ENCODE peak calls at places on chromosomes 3 and 15, in six cellular contexts. One of them, this sample, is unnamed.

GRCh38 chr3:100257601-100258000 is 3.2 kb upstream of the TBC1D23 start:
- DNase-seq in endodermal cell: no peak
- DNase-seq in heart right ventricle: no peak
- DNase-seq in cardiac muscle cell: no peak
- DNase-seq in stomach: no peak
- DNase-seq in uterus: no peak
- DNase-seq in this sample: no peak

GRCh38 chr3:113746955-113747718 is at the start of gene ATP6V1A:
- DNase-seq in stomach: peak
- DNase-seq in uterus: peak
- DNase-seq in heart right ventricle: peak
- DNase-seq in endodermal cell: peak
- DNase-seq in cardiac muscle cell: peak
- DNase-seq in this sample: no peak

GRCh38 chr3:187713504-187713903 is 11.1 kb upstream of the RTP2 start:
- DNase-seq in endodermal cell: no peak
- DNase-seq in heart right ventricle: no peak
- DNase-seq in cardiac muscle cell: no peak
- DNase-seq in stomach: no peak
- DNase-seq in uterus: no peak
- DNase-seq in this sample: no peak

GRCh38 chr15:57865294-57865693 is 158.8 kb downstream of the POLR2M start:
- DNase-seq in cardiac muscle cell: peak
- DNase-seq in uterus: no peak
- DNase-seq in stomach: no peak
- DNase-seq in endodermal cell: peak
- DNase-seq in heart right ventricle: no peak
- DNase-seq in this sample: no peak

GRCh38 chr3:122679467-122680291 is 960 bp upstream of the PARP14 start:
- DNase-seq in endodermal cell: peak
- DNase-seq in uterus: peak
- DNase-seq in heart right ventricle: peak
- DNase-seq in stomach: peak
- DNase-seq in cardiac muscle cell: no peak
- DNase-seq in this sample: no peak

GRCh38 chr15:95129589-95129988 is 898.2 kb downstream of the MCTP2 start:
- DNase-seq in heart right ventricle: peak
- DNase-seq in endodermal cell: no peak
- DNase-seq in cardiac muscle cell: no peak
- DNase-seq in uterus: peak
- DNase-seq in stomach: no peak
- DNase-seq in this sample: peak

GRCh38 chr3:33061782-33062181 is 35.2 kb downstream of the GLB1 start:
- DNase-seq in heart right ventricle: no peak
- DNase-seq in endodermal cell: no peak
- DNase-seq in uterus: no peak
- DNase-seq in cardiac muscle cell: no peak
- DNase-seq in stomach: no peak
- DNase-seq in this sample: peak

GRCh38 chr3:171770689-171771620 is 39.3 kb downstream of the PLD1 start:
- DNase-seq in endodermal cell: peak
- DNase-seq in stomach: peak
- DNase-seq in heart right ventricle: no peak
- DNase-seq in uterus: peak
- DNase-seq in cardiac muscle cell: peak
- DNase-seq in this sample: peak

GRCh38 chr15:56919708-56920637 is 1.5 kb downstream of the TCF12 start:
- DNase-seq in uterus: peak
- DNase-seq in endodermal cell: peak
- DNase-seq in cardiac muscle cell: no peak
- DNase-seq in stomach: no peak
- DNase-seq in heart right ventricle: peak
- DNase-seq in this sample: no peak

GRCh38 chr15:60444289-60444912 is 34.5 kb downstream of the ICE2 start:
- DNase-seq in endodermal cell: no peak
- DNase-seq in heart right ventricle: no peak
- DNase-seq in stomach: no peak
- DNase-seq in uterus: no peak
- DNase-seq in cardiac muscle cell: no peak
- DNase-seq in this sample: no peak

GRCh38 chr3:197297020-197297419 is 1.4 kb downstream of the DLG1 start:
- DNase-seq in endodermal cell: no peak
- DNase-seq in stomach: no peak
- DNase-seq in cardiac muscle cell: no peak
- DNase-seq in uterus: no peak
- DNase-seq in heart right ventricle: no peak
- DNase-seq in this sample: no peak

GRCh38 chr3:167406876-167407492 is 26.9 kb upstream of the ZBBX start:
- DNase-seq in endodermal cell: peak
- DNase-seq in cardiac muscle cell: peak
- DNase-seq in stomach: peak
- DNase-seq in uterus: no peak
- DNase-seq in heart right ventricle: no peak
- DNase-seq in this sample: peak

GRCh38 chr3:72265250-72265649 is 480.3 kb upstream of the PROK2 start:
- DNase-seq in heart right ventricle: no peak
- DNase-seq in uterus: no peak
- DNase-seq in endodermal cell: no peak
- DNase-seq in stomach: no peak
- DNase-seq in cardiac muscle cell: peak
- DNase-seq in this sample: no peak

GRCh38 chr3:157103280-157103679 is 56.7 kb downstream of the CCNL1 start:
- DNase-seq in uterus: no peak
- DNase-seq in heart right ventricle: no peak
- DNase-seq in cardiac muscle cell: no peak
- DNase-seq in stomach: no peak
- DNase-seq in endodermal cell: no peak
- DNase-seq in this sample: no peak

GRCh38 chr3:58585005-58585786 is 8.0 kb upstream of the FAM107A start:
- DNase-seq in stomach: peak
- DNase-seq in endodermal cell: peak
- DNase-seq in heart right ventricle: peak
- DNase-seq in uterus: peak
- DNase-seq in cardiac muscle cell: peak
- DNase-seq in this sample: no peak

GRCh38 chr15:43329222-43329959 is 982 bp downstream of the LCMT2 start:
- DNase-seq in uterus: peak
- DNase-seq in stomach: peak
- DNase-seq in heart right ventricle: no peak
- DNase-seq in endodermal cell: peak
- DNase-seq in cardiac muscle cell: no peak
- DNase-seq in this sample: no peak

GRCh38 chr15:40054746-40055575 is 16.0 kb upstream of the SRP14 start:
- DNase-seq in cardiac muscle cell: no peak
- DNase-seq in uterus: no peak
- DNase-seq in endodermal cell: peak
- DNase-seq in stomach: peak
- DNase-seq in heart right ventricle: no peak
- DNase-seq in this sample: no peak

GRCh38 chr3:134665243-134665642 is 14.4 kb upstream of the KY start:
- DNase-seq in cardiac muscle cell: peak
- DNase-seq in endodermal cell: no peak
- DNase-seq in heart right ventricle: peak
- DNase-seq in uterus: no peak
- DNase-seq in stomach: no peak
- DNase-seq in this sample: no peak

GRCh38 chr15:25797511-25798206 is 65.5 kb downstream of the ATP10A start:
- DNase-seq in endodermal cell: no peak
- DNase-seq in heart right ventricle: no peak
- DNase-seq in uterus: no peak
- DNase-seq in stomach: no peak
- DNase-seq in cardiac muscle cell: no peak
- DNase-seq in this sample: no peak

GRCh38 chr3:14719006-14719405 is 44.1 kb downstream of the C3orf20 start:
- DNase-seq in heart right ventricle: no peak
- DNase-seq in endodermal cell: no peak
- DNase-seq in uterus: no peak
- DNase-seq in cardiac muscle cell: no peak
- DNase-seq in stomach: no peak
- DNase-seq in this sample: no peak

GRCh38 chr3:127822836-127823589 is 698 bp upstream of the MGLL start:
- DNase-seq in endodermal cell: peak
- DNase-seq in heart right ventricle: peak
- DNase-seq in cardiac muscle cell: peak
- DNase-seq in stomach: peak
- DNase-seq in uterus: no peak
- DNase-seq in this sample: no peak

GRCh38 chr3:193040836-193041672 is 123.4 kb upstream of the MB21D2 start:
- DNase-seq in heart right ventricle: no peak
- DNase-seq in stomach: no peak
- DNase-seq in endodermal cell: no peak
- DNase-seq in cardiac muscle cell: peak
- DNase-seq in uterus: no peak
- DNase-seq in this sample: peak

GRCh38 chr3:61250784-61251173 is 473 bp downstream of the FHIT start:
- DNase-seq in endodermal cell: peak
- DNase-seq in cardiac muscle cell: no peak
- DNase-seq in stomach: no peak
- DNase-seq in heart right ventricle: no peak
- DNase-seq in uterus: peak
- DNase-seq in this sample: no peak

GRCh38 chr3:187975571-187976360 is 178.2 kb upstream of the LPP start:
- DNase-seq in cardiac muscle cell: no peak
- DNase-seq in stomach: no peak
- DNase-seq in heart right ventricle: peak
- DNase-seq in endodermal cell: peak
- DNase-seq in uterus: no peak
- DNase-seq in this sample: no peak

GRCh38 chr3:129654126-129654525 is 47.6 kb upstream of the PLXND1 start:
- DNase-seq in uterus: no peak
- DNase-seq in endodermal cell: no peak
- DNase-seq in heart right ventricle: no peak
- DNase-seq in stomach: no peak
- DNase-seq in cardiac muscle cell: no peak
- DNase-seq in this sample: no peak

GRCh38 chr15:68428431-68428940 is 3.5 kb downstream of the ITGA11 start:
- DNase-seq in cardiac muscle cell: no peak
- DNase-seq in endodermal cell: peak
- DNase-seq in heart right ventricle: no peak
- DNase-seq in uterus: peak
- DNase-seq in stomach: no peak
- DNase-seq in this sample: no peak

DNA sequence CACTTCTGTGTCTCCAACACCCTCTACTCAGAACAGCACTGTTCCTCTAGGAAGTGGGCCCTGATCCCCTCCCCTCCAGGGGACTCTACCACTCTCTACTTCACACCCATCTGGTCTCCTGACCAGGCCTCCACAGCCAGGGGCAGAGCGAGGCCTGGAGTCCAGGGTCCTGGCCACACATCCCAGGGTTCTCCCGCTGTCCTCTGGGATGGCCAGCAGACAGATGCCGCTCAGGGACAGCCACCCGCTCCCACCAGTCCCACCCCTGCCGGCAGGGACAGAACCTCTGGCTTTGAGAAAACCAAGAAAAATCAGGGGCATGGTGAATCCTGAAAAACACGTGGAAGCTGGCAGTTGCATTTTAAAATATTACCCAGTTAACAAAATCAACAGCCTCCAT is 32.0 kb upstream of the IQSEC1 start:
- DNase-seq in cardiac muscle cell: no peak
- DNase-seq in heart right ventricle: no peak
- DNase-seq in stomach: no peak
- DNase-seq in uterus: no peak
- DNase-seq in endodermal cell: no peak
- DNase-seq in this sample: no peak
- H3K27ac ChIP-seq in cardiac muscle cell: no peak
- H3K27ac ChIP-seq in heart right ventricle: no peak
- H3K27ac ChIP-seq in stomach: no peak
- H3K27ac ChIP-seq in uterus: no peak
- H3K27ac ChIP-seq in endodermal cell: no peak
- H3K27ac ChIP-seq in this sample: no peak

DNA sequence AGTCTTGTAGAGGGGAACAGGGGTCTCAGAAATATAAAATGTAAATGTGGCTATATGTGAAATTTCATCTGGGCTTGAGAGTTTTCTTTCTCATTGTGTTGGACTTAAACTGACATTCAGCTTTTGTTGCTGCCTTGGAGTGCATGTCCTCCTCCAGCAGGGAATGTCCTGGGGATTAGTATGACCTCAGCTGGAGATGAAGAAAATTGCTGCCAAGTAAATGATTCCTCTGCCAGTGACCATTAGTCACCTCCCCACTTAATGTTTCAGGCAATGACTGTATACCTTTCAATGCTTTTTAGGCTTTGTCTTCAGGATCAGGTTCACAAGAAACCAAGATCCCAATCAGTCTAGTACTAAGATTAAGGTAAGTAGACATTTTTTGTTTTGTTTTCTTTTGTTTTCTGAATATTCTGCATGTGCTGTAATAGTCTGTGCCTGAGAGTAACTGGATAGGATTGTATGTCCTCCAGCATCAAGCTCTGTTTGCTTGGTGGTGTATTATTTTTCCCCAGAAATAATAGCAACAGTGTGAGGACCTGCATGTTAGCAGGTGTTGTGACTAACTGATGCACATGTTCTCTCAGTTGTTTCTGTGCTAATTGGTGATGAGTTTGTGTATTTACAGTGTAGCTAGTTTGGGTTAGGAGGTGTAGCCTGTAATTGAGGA is 18.1 kb upstream of the SLC22A13 start:
- DNase-seq in stomach: no peak
- DNase-seq in endodermal cell: no peak
- DNase-seq in uterus: no peak
- DNase-seq in cardiac muscle cell: peak
- DNase-seq in heart right ventricle: no peak
- DNase-seq in this sample: peak
- TF ChIP-seq CTCF in stomach: no peak
- TF ChIP-seq CTCF in endodermal cell: no peak
- TF ChIP-seq CTCF in uterus: no peak
- TF ChIP-seq CTCF in cardiac muscle cell: peak
- TF ChIP-seq CTCF in heart right ventricle: peak
- TF ChIP-seq CTCF in this sample: peak

DNA sequence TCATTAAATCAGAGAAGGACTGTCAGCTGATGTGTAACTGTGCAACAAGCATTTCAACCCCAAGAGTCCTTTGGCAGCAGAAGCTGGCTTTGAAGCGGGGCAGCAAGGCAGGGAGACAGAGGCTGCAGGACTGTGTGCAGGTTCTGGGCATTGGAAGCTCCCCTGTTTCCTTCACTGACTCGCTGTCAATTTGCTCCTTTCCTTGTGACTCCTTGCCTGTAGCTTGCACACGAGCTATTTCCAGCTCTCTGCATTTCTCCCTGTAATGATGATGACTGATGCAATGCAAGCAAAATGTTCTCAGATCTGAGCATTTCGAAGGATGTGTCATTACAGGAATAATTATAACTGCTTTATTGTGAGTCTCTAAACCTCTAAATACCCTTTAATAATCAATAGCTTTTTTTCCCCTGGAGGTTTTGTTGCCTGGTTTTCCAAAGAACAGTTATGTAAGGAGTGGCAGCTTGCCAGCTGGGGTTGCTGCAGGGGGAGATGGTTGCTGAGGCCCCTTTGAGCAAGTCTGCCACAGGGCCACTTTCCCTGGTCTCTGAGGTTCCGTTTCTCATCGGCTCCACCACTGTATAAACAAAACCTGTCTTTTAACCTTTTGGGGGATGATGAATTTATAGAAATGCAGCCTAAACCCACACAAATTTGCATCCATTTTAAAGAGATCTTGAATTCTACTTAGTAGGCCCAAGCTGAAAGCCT is 2.9 kb downstream of the APOD start:
- DNase-seq in cardiac muscle cell: peak
- DNase-seq in stomach: no peak
- DNase-seq in endodermal cell: no peak
- DNase-seq in uterus: no peak
- DNase-seq in heart right ventricle: no peak
- DNase-seq in this sample: peak
- H3K4me3 ChIP-seq in cardiac muscle cell: no peak
- H3K4me3 ChIP-seq in stomach: peak
- H3K4me3 ChIP-seq in endodermal cell: no peak
- H3K4me3 ChIP-seq in uterus: peak
- H3K4me3 ChIP-seq in heart right ventricle: peak
- H3K4me3 ChIP-seq in this sample: no peak

GRCh38 chr3:168977696-168978374 is 685.7 kb downstream of the MECOM start:
- DNase-seq in uterus: no peak
- DNase-seq in heart right ventricle: no peak
- DNase-seq in endodermal cell: no peak
- DNase-seq in cardiac muscle cell: peak
- DNase-seq in stomach: no peak
- DNase-seq in this sample: no peak
- H3K27ac ChIP-seq in uterus: peak
- H3K27ac ChIP-seq in heart right ventricle: no peak
- H3K27ac ChIP-seq in endodermal cell: no peak
- H3K27ac ChIP-seq in cardiac muscle cell: no peak
- H3K27ac ChIP-seq in stomach: no peak
- H3K27ac ChIP-seq in this sample: no peak

This sample was measured in AG04450.